ENCODE peak calls at places on chromosomes 4 and X, in six cellular contexts. Y is NB4, P is sigmoid colon, W is progenitor cell of endocrine pancreas, N is PC-3, G is OCI-LY7. S is an unnamed sample.

GRCh38 chrX:107571296-107571998 is 56.9 kb upstream of the PRPS1 start:
- DNase-seq in Y (no peak), N (peak; percentile 88), P (no peak), W (no peak), G (no peak), S (peak; percentile 65)

GRCh38 chrX:14398725-14399124 is 130.6 kb upstream of the GLRA2 start:
- DNase-seq in G (no peak), W (no peak), Y (no peak), P (no peak), N (peak; percentile 64), S (no peak)

GRCh38 chr4:38667005-38667771 is 3.2 kb downstream of the KLF3 start:
- DNase-seq in N (peak; percentile 85), Y (peak; percentile 98), P (peak; percentile 94), G (peak; percentile 16), W (peak; percentile 45), S (peak; percentile 96)

GRCh38 chr4:13947921-13948320 is 320.4 kb upstream of the BOD1L1 start:
- DNase-seq in Y (no peak), N (no peak), P (no peak), W (no peak), G (no peak), S (no peak)

GRCh38 chr4:178894126-178894525 is 1451.9 kb upstream of the AGA start:
- DNase-seq in G (no peak), Y (no peak), W (no peak), P (no peak), N (no peak), S (no peak)

GRCh38 chr4:143424276-143424675 is 87.6 kb downstream of the GAB1 start:
- DNase-seq in Y (no peak), P (no peak), W (no peak), G (no peak), N (no peak), S (no peak)

GRCh38 chr4:182680196-182680771 is 236.9 kb downstream of the DCTD start:
- DNase-seq in Y (no peak), P (peak; percentile 67), W (no peak), G (no peak), N (no peak), S (no peak)

GRCh38 chr4:74990276-74990675 is 57.4 kb downstream of the PARM1 start:
- DNase-seq in G (no peak), N (no peak), P (no peak), W (no peak), Y (no peak), S (no peak)

GRCh38 chrX:72569786-72570185 is 2.9 kb downstream of the HDAC8 start:
- DNase-seq in Y (no peak), P (no peak), N (peak; percentile 90), W (no peak), G (no peak), S (no peak)

GRCh38 chr4:80309301-80310004 is 26.1 kb upstream of the CFAP299 start:
- DNase-seq in Y (peak; percentile 10), W (no peak), N (peak; percentile 77), P (no peak), G (no peak), S (no peak)

GRCh38 chrX:35392232-35392631 is 405.9 kb upstream of the MAGEB16 start:
- DNase-seq in Y (no peak), W (no peak), G (no peak), N (no peak), P (no peak), S (no peak)

GRCh38 chr4:87896020-87896621 is 63.4 kb downstream of the MEPE start:
- DNase-seq in W (no peak), Y (peak; percentile 94), G (no peak), P (no peak), N (peak; percentile 69), S (peak; percentile 83)

GRCh38 chr4:179130122-179130714 is 1688.0 kb upstream of the AGA start:
- DNase-seq in G (no peak), P (no peak), N (no peak), W (no peak), Y (no peak), S (no peak)

GRCh38 chr4:143306788-143307187 is 29.9 kb upstream of the GAB1 start:
- DNase-seq in W (no peak), Y (no peak), P (no peak), N (no peak), G (no peak), S (no peak)

GRCh38 chrX:50905334-50905733 is 5.2 kb upstream of the BMP15 start:
- DNase-seq in W (no peak), G (peak; percentile 12), N (peak; percentile 45), P (no peak), Y (peak; percentile 31), S (peak; percentile 4)

GRCh38 chr4:19300213-19300612 is 951.5 kb upstream of the SLIT2 start:
- DNase-seq in N (peak; percentile 16), P (no peak), G (no peak), W (no peak), Y (no peak), S (no peak)

GRCh38 chr4:151417766-151418376 is 8.9 kb downstream of the FHIP1A start:
- DNase-seq in P (no peak), N (peak; percentile 48), Y (no peak), W (no peak), G (no peak), S (peak; percentile 59)

GRCh38 chr4:143025111-143025704 is 159.5 kb upstream of the USP38 start:
- DNase-seq in G (no peak), Y (peak; percentile 58), N (peak; percentile 55), W (no peak), P (no peak), S (no peak)

GRCh38 chrX:17359500-17359899 is 15.5 kb upstream of the NHS start:
- DNase-seq in N (peak; percentile 48), W (no peak), P (no peak), G (no peak), Y (no peak), S (no peak)

GRCh38 chr4:77308843-77309242 is 151.8 kb downstream of the CCNG2 start:
- DNase-seq in G (peak; percentile 50), Y (peak; percentile 43), W (no peak), P (no peak), N (peak; percentile 67), S (no peak)

GRCh38 chrX:1249101-1249887 is 19.3 kb upstream of the CSF2RA start:
- DNase-seq in P (peak; percentile 76), W (no peak), N (peak; percentile 29), G (peak; percentile 80), Y (peak; percentile 96), S (peak; percentile 89)

GRCh38 chrX:100645106-100645505 is 1.1 kb downstream of the SRPX2 start:
- DNase-seq in G (no peak), P (no peak), W (no peak), N (peak; percentile 65), Y (no peak), S (peak; percentile 63)

GRCh38 chrX:121106484-121107235 is 59.2 kb downstream of the GLUD2 start:
- DNase-seq in P (no peak), N (no peak), G (no peak), W (no peak), Y (no peak), S (no peak)

GRCh38 chrX:11478971-11479370 is 185.8 kb downstream of the AMELX start:
- DNase-seq in P (no peak), G (no peak), N (no peak), Y (no peak), W (no peak), S (no peak)

GRCh38 chrX:107454302-107454701 is 4.8 kb downstream of the FRMPD3 start:
- DNase-seq in G (no peak), W (no peak), Y (peak; percentile 3), P (no peak), N (peak; percentile 72), S (peak; percentile 57)

DNA sequence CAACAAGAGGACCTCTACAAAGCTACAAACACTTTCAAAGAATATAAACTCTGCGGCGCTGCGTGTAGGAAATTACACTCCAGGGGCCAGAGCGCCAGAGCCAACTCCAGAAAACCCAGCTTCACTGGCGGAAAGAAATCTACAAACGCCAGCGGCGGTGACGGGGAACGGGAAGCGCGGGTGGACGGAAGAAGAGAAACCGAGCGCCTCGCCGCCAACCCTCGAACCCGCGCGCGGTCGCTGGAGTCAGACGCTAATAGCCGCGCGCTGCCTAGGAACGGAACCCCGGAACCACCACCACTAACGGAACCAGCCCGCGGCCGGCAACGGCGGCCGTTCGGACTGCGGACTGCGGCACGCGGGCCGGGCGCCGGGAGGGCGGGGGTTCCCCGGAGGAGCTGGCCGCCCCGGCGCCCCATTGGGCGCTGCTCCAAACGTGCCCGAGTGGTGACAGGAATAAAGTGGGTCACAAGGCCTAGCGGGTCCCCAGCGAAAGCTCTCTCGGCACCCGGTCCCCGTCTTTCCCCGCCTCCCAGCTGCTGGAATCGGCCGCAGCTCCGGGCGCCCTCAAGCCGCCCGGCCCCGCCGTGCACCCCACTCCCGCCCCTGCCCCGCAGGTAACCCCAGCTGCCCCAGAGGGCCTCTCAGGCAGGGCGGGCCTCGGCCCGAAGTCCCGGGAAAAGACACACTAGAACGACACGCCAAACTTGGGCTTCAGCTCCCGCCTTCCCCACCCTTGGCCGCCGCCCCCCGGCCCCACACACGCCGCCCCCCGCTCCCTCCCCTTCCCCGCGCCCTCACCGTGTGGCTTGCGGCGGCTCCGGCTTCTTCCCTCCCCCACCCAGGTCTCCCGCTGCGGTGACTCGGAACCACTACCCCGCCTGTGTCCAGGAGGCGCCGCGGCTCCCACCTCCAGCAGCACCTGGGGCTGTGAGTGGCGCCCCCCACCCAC is 752 bp downstream of the CLOCK start:
- DNase-seq in P (peak; percentile 89), Y (peak; percentile 82), W (peak; percentile 52), G (peak; percentile 68), N (peak; percentile 77), S (peak; percentile 64)
- TF ChIP-seq CTCF in P (no peak), Y (no peak), W (no peak), G (no peak), N (no peak), S (no peak)

GRCh38 chr4:141134051-141134450 is 782 bp upstream of the RNF150 start:
- DNase-seq in G (no peak), W (no peak), N (no peak), Y (no peak), P (no peak), S (no peak)
- TF ChIP-seq CTCF in G (no peak), W (no peak), N (no peak), Y (no peak), P (no peak), S (no peak)

DNA sequence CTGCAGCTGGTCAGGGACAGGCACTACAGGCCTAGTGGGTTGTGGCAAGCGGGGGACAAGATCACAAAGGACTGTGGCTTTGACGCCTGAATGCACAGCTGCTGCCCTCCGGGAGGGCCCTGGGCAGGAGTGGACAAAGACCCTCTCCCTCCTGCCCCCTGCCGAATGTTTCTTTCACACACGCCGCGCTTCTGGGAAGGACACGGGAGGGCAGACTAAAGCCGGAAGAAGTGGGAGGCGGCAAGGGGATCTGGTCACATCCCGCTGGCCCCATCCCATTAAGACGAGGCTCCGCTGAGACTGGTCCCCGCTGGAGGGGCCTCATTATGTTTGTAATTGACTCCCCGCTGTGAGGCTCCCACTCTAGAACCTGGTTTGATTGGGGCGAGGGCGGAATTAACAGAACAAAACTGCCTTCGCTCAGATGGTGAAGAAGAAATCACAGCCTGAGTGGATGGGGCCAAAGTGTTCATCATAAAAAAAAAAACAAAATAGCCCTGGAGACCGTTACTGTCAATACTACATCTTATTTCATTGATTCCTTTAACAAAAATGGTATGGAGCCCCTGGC is 37.8 kb upstream of the PSAPL1 start:
- DNase-seq in G (no peak), W (no peak), P (no peak), Y (no peak), N (no peak), S (no peak)
- TF ChIP-seq CTCF in G (no peak), W (no peak), P (no peak), Y (no peak), N (no peak), S (no peak)

DNA sequence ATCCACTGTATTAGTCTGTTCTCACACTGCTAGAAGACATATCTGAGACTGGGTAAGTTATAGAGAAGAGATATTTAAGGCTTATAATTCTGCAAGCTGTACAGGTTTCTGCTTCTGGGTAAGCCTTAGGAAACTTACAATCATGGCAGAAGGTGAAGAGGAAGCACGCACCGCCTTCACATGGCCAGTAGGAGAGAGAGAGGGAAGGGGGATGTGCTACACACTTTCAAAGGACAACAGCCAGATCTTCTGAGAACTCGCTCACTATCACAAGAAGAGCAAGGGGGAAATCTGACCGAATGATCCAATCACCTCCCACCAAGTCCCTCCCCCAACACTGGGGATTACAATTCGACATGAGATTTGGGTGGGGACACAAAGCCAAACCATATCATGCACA is 13.0 kb downstream of the FRYL start:
- DNase-seq in Y (no peak), G (no peak), W (no peak), N (no peak), P (no peak), S (no peak)
- TF ChIP-seq CTCF in Y (no peak), G (no peak), W (peak; percentile 19), N (no peak), P (no peak), S (no peak)

S was measured in PC-9.